ENCODE peak calls at places on chromosomes 7 and 10, in five cellular contexts. N is AG09309, L is smooth muscle cell of the brain vasculature, G is A549, A is Caco-2. X is an unnamed sample.

GRCh38 chr7:23247602-23248335 is 1.2 kb downstream of the GPNMB start:
- DNase-seq in N (no peak), L (no peak), A (no peak), G (no peak), X (no peak)

GRCh38 chr7:135761751-135762488 is 13.3 kb upstream of the FAM180A start:
- DNase-seq in A (no peak), N (no peak), L (no peak), G (no peak), X (no peak)

GRCh38 chr10:102421645-102422585 is 1.3 kb downstream of the FBXL15 start:
- DNase-seq in N (no peak), A (peak), G (no peak), L (no peak), X (no peak)

GRCh38 chr10:34578468-34578867 is 236.6 kb downstream of the PARD3 start:
- DNase-seq in A (no peak), L (no peak), G (no peak), N (no peak), X (no peak)

GRCh38 chr10:77442790-77443189 is 194.8 kb downstream of the KCNMA1 start:
- DNase-seq in N (no peak), A (no peak), L (no peak), G (no peak), X (no peak)

GRCh38 chr10:80702143-80702542 is 164.4 kb downstream of the SH2D4B start:
- DNase-seq in L (no peak), N (no peak), G (no peak), A (no peak), X (no peak)

GRCh38 chr7:156854654-156855053 is 38.3 kb downstream of the LMBR1 start:
- DNase-seq in L (no peak), A (no peak), G (no peak), N (no peak), X (no peak)

GRCh38 chr7:5634107-5634950 is 147.1 kb downstream of the RNF216 start:
- DNase-seq in L (peak), A (no peak), G (no peak), N (peak), X (no peak)

GRCh38 chr10:66752714-66753113 is 173.1 kb upstream of the LRRTM3 start:
- DNase-seq in G (no peak), N (no peak), L (no peak), A (no peak), X (no peak)

X was measured in NCI-H1694.